ENCODE peak calls at places on chromosomes 5 and 9, in five cellular contexts. A, S, N, I and C are unnamed samples.

GRCh38 chr5:136424835-136425694 is 59.7 kb upstream of the TRPC7 start:
- DNase-seq in A (peak; percentile 81), S (peak; percentile 73), N (peak; percentile 31), I (peak; percentile 62), C (no peak)

GRCh38 chr9:78292716-78293497 is 4.0 kb upstream of the PSAT1 start:
- DNase-seq in A (no peak), I (no peak), S (no peak), N (no peak), C (no peak)

GRCh38 chr5:10854526-10855277 is 93.7 kb upstream of the DAP start:
- DNase-seq in S (peak; percentile 17), A (no peak), I (no peak), N (peak; percentile 5), C (no peak)

GRCh38 chr5:170467000-170467707 is 36.7 kb upstream of the KCNIP1 start:
- DNase-seq in A (peak; percentile 42), N (peak; percentile 94), S (peak; percentile 88), I (peak; percentile 57), C (no peak)

GRCh38 chr9:109276469-109277440 is 44.1 kb downstream of the EPB41L4B start:
- DNase-seq in N (no peak), S (no peak), A (no peak), I (no peak), C (no peak)

GRCh38 chr9:1959347-1959746 is 55.8 kb upstream of the SMARCA2 start:
- DNase-seq in N (no peak), A (no peak), S (no peak), I (no peak), C (no peak)

GRCh38 chr5:40834849-40835787 is at the start of gene RPL37:
- DNase-seq in A (peak; percentile 99), I (peak; percentile 97), N (peak; percentile 97), S (peak; percentile 99), C (peak; percentile 97)

GRCh38 chr9:18890372-18890771 is 142.6 kb downstream of the SAXO1 start:
- DNase-seq in I (no peak), A (no peak), S (peak; percentile 70), N (peak; percentile 46), C (no peak)

GRCh38 chr5:76337949-76338589 is 65.0 kb upstream of the IQGAP2 start:
- DNase-seq in I (no peak), A (peak; percentile 83), N (peak; percentile 75), S (peak; percentile 45), C (no peak)

DNA sequence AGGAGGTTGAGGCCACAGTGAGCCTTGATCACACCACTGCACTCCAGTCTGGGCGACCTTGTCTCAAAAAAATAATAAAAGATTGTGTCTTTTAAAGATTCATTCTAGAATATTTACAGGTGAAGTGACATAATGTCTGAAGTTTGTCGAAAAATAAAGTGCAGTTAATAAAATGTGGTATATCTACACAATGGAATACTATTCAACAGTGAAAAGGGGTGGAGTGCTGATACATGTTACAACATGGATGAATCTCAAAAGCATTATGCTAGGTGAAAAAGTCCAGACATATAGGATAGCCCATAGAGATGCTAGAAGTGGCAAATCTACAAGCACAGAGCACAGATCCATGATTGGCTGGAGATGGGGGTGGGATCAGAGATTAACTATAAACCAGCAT is 101.9 kb downstream of the PAX5 start:
- DNase-seq in A (no peak), N (no peak), S (no peak), I (no peak), C (no peak)
- H3K4me3 ChIP-seq in A (no peak overlapping the region), N (no peak overlapping the region), S (no peak overlapping the region), I (no peak overlapping the region), C (no peak overlapping the region)

GRCh38 chr5:109100971-109101370 is 308.8 kb downstream of the PJA2 start:
- DNase-seq in A (no peak), S (no peak), I (no peak), N (no peak), C (no peak)

GRCh38 chr5:109102291-109102690 is 307.5 kb downstream of the PJA2 start:
- DNase-seq in A (no peak), S (no peak), I (no peak), N (no peak), C (no peak)

GRCh38 chr5:109105631-109106267 is 304.0 kb downstream of the PJA2 start:
- DNase-seq in S (peak; percentile 84), I (no peak), A (peak; percentile 97), N (peak; percentile 73), C (no peak)
- H3K27ac ChIP-seq in S (no peak overlapping the region), I (peak overlapping the region; percentile 17), A (peak overlapping the region; percentile 65), N (peak overlapping the region; percentile 34), C (peak overlapping the region; percentile 58)

GRCh38 chr9:21070887-21071286 is 6.9 kb downstream of the IFNB1 start:
- DNase-seq in N (no peak), I (no peak), S (no peak), A (no peak), C (no peak)

GRCh38 chr9:21075484-21075883 is 2.3 kb downstream of the IFNB1 start:
- DNase-seq in A (no peak), S (no peak), I (no peak), N (no peak), C (no peak)

GRCh38 chr9:21070171-21070571 is 7.6 kb downstream of the IFNB1 start:
- DNase-seq in N (peak; percentile 74), I (peak; percentile 68), A (peak; percentile 52), S (peak; percentile 98), C (no peak)
- TF ChIP-seq CTCF in N (peak; percentile 28), I (peak; percentile 44), A (no peak), S (peak; percentile 29), C (no peak)

DNA sequence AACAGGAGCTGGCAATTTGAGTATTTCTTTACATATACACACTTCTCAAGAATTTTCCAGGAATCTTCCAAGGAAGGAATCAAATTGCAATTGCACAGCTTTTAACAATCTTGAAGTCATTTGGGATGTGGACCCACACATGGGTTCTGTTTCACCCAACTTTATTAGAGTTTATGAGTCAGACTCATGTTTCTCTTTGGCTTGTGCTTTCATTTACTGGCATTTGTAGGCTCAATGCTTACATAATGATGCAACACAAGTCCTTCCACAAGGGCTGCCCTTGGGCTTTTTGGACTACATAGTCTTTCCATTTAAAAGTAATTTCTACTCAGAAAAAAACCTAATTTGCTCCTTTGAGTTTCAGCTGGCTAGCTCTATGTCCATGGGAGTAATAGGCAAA is 4.6 kb upstream of the CDC37L1 start:
- DNase-seq in I (no peak), A (no peak), N (peak; percentile 65), S (peak; percentile 65), C (no peak)
- H3K4me3 ChIP-seq in I (no peak overlapping the region), A (no peak overlapping the region), N (no peak overlapping the region), S (no peak overlapping the region), C (no peak overlapping the region)

DNA sequence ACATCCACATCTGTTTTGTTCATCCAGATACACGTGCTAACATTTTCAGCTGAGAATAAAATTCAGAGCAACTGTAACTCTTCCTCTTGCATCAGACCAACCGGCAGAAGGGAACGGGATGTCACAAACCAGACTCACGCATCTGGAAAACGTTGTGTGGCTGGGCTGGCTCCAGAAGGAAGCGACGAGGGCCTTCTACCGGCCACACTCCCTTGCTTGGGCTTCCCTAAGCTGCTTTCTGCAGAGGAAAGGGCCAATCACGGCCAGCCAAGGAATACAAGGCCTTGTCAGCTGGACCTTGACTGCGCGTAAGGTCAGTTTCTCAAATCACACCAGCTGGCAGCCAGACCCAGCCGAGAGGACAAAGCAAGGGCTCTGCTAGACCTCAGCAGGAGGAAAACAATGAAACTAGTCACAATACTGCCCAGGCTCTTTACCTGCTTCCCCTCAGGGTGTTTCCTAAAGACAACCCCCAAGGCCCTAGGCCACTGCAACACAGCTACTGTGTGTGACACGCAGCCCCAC is 106.1 kb downstream of the THBS4 start:
- DNase-seq in N (no peak), I (peak; percentile 92), S (peak; percentile 81), A (no peak), C (peak; percentile 88)
- H3K27ac ChIP-seq in N (no peak overlapping the region), I (peak overlapping the region; percentile 73), S (peak overlapping the region; percentile 94), A (peak overlapping the region; percentile 47), C (peak overlapping the region; percentile 86)

DNA sequence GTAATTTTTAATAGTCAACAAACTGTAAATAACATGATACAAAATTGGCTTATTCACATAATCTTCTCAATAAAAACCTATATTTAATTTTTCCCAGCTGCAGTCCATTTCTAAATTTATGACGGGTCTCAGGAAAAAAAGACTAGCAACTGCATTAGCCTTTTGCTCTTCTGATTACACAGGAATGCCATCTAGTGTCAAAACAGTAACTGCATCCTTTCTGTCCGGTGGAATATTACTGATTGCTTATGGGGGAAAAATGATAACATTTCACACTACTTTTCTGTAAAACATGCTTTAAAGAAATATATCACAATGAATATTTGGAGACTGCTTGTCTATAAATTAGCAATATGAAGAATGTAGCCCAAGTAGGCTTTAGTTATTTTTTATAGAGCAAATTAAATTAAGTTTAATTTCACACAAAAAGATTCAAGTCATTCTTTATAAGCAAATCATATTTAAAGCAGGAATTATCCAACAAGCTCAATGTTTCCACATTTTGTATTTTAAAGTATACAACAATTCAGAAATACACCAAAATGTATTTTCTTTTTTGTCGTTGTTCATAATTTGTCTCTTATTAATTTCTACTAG is 534.7 kb downstream of the CDH10 start:
- DNase-seq in I (no peak), N (peak; percentile 8), S (peak; percentile 33), A (peak; percentile 73), C (no peak)
- TF ChIP-seq CTCF in I (peak; percentile 53), N (peak; percentile 87), S (peak; percentile 41), A (peak; percentile 89), C (no peak)

GRCh38 chr9:133349965-133350624 is 2.1 kb downstream of the RPL7A start:
- DNase-seq in S (no peak), N (no peak), I (no peak), A (no peak), C (no peak)
- H3K4me3 ChIP-seq in S (no peak overlapping the region), N (no peak overlapping the region), I (no peak overlapping the region), A (peak overlapping the region; percentile 98), C (no peak overlapping the region)

DNA sequence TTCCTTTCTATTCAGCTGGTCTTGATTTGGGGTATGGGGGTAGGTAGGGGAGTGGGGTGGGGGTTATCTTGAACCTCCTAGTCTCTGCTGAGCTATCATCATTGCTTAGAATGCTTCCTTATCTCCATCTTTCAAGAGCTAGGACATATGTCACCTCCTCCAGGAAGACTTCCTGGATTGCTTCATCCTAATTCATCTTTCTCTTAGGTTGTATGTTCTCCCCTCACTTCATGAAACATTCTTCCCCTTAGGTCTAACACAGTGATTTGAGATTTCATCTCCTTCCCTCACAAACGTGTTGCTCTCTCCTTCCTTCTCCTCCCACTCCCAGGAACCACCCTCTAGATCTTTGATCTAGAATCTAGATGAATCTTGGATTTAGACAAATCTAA is 2.4 kb upstream of the SYNPO start:
- DNase-seq in N (no peak), A (no peak), I (no peak), S (no peak), C (no peak)
- H3K27ac ChIP-seq in N (no peak overlapping the region), A (no peak overlapping the region), I (peak overlapping the region; percentile 96), S (peak overlapping the region; percentile 24), C (peak overlapping the region; percentile 96)

GRCh38 chr9:12988259-12988658 is 213.4 kb downstream of the LURAP1L start:
- DNase-seq in I (no peak), N (no peak), S (no peak), A (no peak), C (no peak)
- TF ChIP-seq CTCF in I (peak; percentile 30), N (no peak), S (no peak), A (no peak), C (no peak)